ENCODE peak calls at places on chromosome 22, in seven cellular contexts. P is endodermal cell, A is testis, Y is hepatocyte, R is upper lobe of right lung, Q is right atrium auricular region, W is tibial artery. N is an unnamed sample.

GRCh38 chr22:32546935-32547334 is 72.3 kb downstream of the FBXO7 start:
- DNase-seq in R (no peak), P (no peak), Q (no peak), A (no peak), Y (no peak), W (no peak), N (no peak)

GRCh38 chr22:40334060-40334459 is 12.2 kb upstream of the ADSL start:
- DNase-seq in Q (no peak), W (no peak), R (no peak), P (no peak), A (no peak), Y (no peak), N (no peak)

GRCh38 chr22:46982635-46983034 is 220.2 kb downstream of the TBC1D22A start:
- DNase-seq in R (no peak), Y (no peak), W (no peak), A (no peak), Q (no peak), P (no peak), N (no peak)

GRCh38 chr22:40509401-40510134 is 127.0 kb downstream of the MRTFA start:
- DNase-seq in Y (peak), R (no peak), W (peak), P (no peak), A (peak), Q (no peak), N (no peak)

GRCh38 chr22:37459211-37459610 is 27.0 kb downstream of the MFNG start:
- DNase-seq in R (no peak), Y (no peak), A (no peak), W (no peak), Q (no peak), P (no peak), N (no peak)

GRCh38 chr22:37661160-37661924 is 2.8 kb downstream of the PDXP start:
- DNase-seq in A (peak), W (no peak), Y (peak), R (no peak), Q (no peak), P (peak), N (no peak)

GRCh38 chr22:34587357-34588356 is 478.3 kb upstream of the ISX start:
- DNase-seq in A (no peak), R (no peak), Y (peak), P (no peak), W (no peak), Q (no peak), N (no peak)

GRCh38 chr22:26464312-26464711 is 19.3 kb downstream of the HPS4 start:
- DNase-seq in Y (no peak), A (peak), Q (no peak), W (peak), P (no peak), R (no peak), N (no peak)

GRCh38 chr22:27853404-27853803 is 51.8 kb upstream of the MN1 start:
- DNase-seq in P (no peak), R (no peak), W (no peak), Q (no peak), Y (no peak), A (no peak), N (no peak)

GRCh38 chr22:26546282-26546681 is 34.0 kb upstream of the TFIP11 start:
- DNase-seq in P (no peak), A (no peak), R (no peak), Q (no peak), Y (no peak), W (no peak), N (no peak)

GRCh38 chr22:20022231-20023069 is 1.5 kb downstream of the TANGO2 start:
- DNase-seq in P (no peak), Y (no peak), W (no peak), R (no peak), A (no peak), Q (no peak), N (no peak)

GRCh38 chr22:37711490-37711889 is 14.6 kb downstream of the TRIOBP start:
- DNase-seq in Y (no peak), R (no peak), A (no peak), W (no peak), P (no peak), Q (no peak), N (no peak)

GRCh38 chr22:50622723-50623327 is 5.1 kb downstream of the ARSA start:
- DNase-seq in R (no peak), Q (no peak), P (peak), Y (no peak), W (no peak), A (no peak), N (no peak)

GRCh38 chr22:29199702-29200400 is 5.8 kb upstream of the EMID1 start:
- DNase-seq in A (no peak), P (no peak), Y (no peak), R (no peak), W (peak), Q (no peak), N (no peak)

GRCh38 chr22:23054531-23055257 is 15.6 kb upstream of the GNAZ start:
- DNase-seq in Y (peak), R (peak), W (peak), A (peak), P (peak), Q (peak), N (no peak)

GRCh38 chr22:20226760-20227350 is 41.3 kb downstream of the RTN4R start:
- DNase-seq in R (no peak), A (no peak), Q (no peak), Y (no peak), P (no peak), W (no peak), N (no peak)

GRCh38 chr22:47396515-47396914 is 634.1 kb downstream of the TBC1D22A start:
- DNase-seq in W (peak), A (no peak), Y (no peak), Q (no peak), R (peak), P (no peak), N (no peak)

GRCh38 chr22:50537765-50538164 is 7.9 kb upstream of the KLHDC7B start:
- DNase-seq in A (no peak), Y (no peak), W (no peak), P (no peak), R (no peak), Q (no peak), N (no peak)

GRCh38 chr22:21741790-21742189 is 6.2 kb upstream of the YPEL1 start:
- DNase-seq in R (no peak), Y (no peak), W (no peak), P (no peak), A (no peak), Q (no peak), N (no peak)

GRCh38 chr22:29768052-29768680 is 997 bp downstream of the UQCR10 start:
- DNase-seq in P (no peak), W (no peak), Y (no peak), A (no peak), Q (no peak), R (no peak), N (no peak)

GRCh38 chr22:22422629-22423112 is 85.9 kb downstream of the ZNF280B start:
- DNase-seq in R (peak), P (peak), A (peak), W (no peak), Q (peak), Y (peak), N (peak)

GRCh38 chr22:27195104-27195503 is 537.7 kb downstream of the MIAT start:
- DNase-seq in A (peak), Q (no peak), P (no peak), R (no peak), W (no peak), Y (no peak), N (no peak)

DNA sequence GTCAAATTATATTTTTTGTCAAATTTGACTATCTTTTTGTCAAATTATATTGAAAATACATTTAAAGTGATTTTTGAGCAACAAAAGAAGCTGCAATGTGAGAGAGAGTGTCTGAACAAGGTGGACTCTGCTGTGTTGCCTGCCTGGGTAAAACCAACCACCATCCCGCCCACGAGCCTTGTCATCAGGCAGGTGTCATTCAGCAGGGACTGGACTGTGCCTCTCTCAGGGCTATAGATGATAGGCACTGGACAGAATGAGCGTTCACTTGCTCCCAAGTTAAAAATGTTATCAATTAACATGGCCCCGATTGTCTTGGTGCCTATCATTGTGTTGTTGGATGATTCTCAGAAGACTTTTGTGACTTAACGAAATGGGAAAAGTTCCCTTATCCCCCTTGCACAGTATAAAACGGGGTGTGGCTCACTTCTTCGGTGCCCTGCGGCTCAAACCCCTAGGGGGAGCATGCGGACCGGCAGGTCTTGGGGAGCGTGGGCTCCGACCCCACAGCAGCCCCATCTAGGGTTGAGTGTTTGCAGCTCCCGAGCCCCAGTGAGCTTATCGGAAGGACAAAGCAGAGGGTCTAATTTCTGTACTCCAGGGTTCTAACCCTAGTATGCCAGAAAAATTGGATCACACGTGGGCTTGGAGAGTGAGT is 1.7 kb downstream of the APOL5 start:
- DNase-seq in A (no peak), R (no peak), P (no peak), Q (no peak), Y (no peak), W (no peak), N (no peak)
- TF ChIP-seq CTCF in A (no peak), R (no peak), P (peak), Q (no peak), Y (no peak), W (no peak), N (no peak)

GRCh38 chr22:39176067-39176621 is 23.7 kb upstream of the CBX7 start:
- DNase-seq in R (peak), Q (no peak), A (peak), Y (peak), W (peak), P (peak), N (no peak)
- H3K27ac ChIP-seq in R (peak), Q (peak), A (peak), Y (peak), W (peak), P (peak), N (no peak)

GRCh38 chr22:39300198-39300830 is 19.1 kb downstream of the RPL3 start:
- DNase-seq in P (peak), W (peak), R (peak), A (peak), Y (no peak), Q (peak), N (no peak)
- TF ChIP-seq CTCF in P (peak), W (no peak), R (no peak), A (no peak), Y (peak), Q (no peak), N (no peak)

DNA sequence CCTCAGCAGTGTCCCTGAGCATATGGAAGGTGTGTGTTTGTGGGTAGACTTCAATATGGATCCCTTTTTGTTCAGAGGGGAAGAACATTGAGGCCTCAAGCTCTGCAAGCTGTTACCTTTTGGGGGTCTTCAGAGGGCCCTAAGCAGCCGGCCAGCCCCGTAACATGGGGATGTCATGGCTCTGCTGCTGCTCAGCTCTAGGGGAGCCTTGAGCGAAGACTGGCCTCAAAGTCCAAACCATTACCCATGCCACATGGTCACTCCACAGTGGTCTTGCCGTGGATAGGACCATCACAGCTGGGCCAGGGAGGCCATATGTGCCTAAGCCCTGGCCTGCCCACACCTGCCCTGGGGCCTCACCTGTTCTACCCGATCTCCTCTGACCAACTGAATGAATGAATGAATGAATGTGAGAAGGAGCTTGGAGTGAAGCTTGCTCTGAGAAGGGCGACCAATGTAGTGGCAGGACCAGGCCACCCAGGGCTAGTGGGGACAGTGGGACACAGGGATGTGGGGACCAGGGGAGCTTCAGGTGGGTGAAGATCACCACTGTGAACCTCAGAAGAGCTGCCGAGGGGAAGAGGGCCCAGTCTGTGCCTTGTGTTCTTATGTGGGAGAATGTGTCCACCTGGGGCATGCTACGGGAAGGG is 754.6 kb downstream of the BRD1 start:
- DNase-seq in W (peak), P (no peak), Y (no peak), R (peak), A (no peak), Q (no peak), N (no peak)
- H3K27ac ChIP-seq in W (no peak), P (no peak), Y (no peak), R (no peak), A (no peak), Q (no peak), N (no peak)

GRCh38 chr22:44256085-44256484 is 56.7 kb downstream of the SHISAL1 start:
- DNase-seq in Y (no peak), W (peak), Q (no peak), R (no peak), A (peak), P (peak), N (no peak)
- TF ChIP-seq CTCF in Y (no peak), W (no peak), Q (no peak), R (no peak), A (no peak), P (no peak), N (no peak)

DNA sequence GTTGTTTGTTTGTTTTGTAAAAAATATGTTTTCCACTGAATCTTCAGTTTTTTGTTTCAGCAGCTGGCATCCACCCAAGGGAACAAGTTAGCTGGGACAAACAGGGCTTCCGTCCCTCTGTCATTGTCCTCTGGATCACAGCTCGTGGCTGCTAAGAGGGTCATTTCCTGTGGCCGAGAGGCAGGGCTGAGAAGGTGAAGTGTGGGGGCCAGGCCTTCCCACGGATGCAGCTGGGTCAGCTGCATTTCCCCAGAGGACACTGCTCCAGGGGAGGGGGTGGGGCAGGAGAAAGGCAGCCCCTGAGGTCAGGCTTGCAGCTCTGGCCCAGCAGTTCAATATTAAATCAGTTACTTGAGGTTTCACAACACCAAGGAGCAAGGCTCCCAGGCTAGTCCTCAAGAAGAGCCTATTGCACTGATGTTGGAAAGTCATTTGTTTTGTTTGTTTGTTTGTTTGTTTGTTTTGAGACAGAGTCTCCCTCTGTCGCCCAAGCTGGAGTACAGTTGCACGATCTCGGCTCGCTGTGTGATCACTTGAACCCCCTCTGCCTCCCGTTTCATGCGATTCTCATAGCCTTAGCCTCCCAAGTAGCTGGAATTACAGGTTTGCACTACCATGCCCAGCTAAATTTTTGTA is 34.4 kb upstream of the SMTN start:
- DNase-seq in R (peak), P (peak), Y (no peak), Q (peak), A (peak), W (peak), N (no peak)
- H3K27ac ChIP-seq in R (peak), P (peak), Y (peak), Q (peak), A (peak), W (peak), N (no peak)

GRCh38 chr22:43946391-43946680 is 8.9 kb upstream of the SAMM50 start:
- DNase-seq in A (no peak), R (no peak), P (no peak), Q (no peak), Y (no peak), W (no peak), N (peak)

GRCh38 chr22:43941449-43941848 is 13.8 kb upstream of the SAMM50 start:
- DNase-seq in A (no peak), W (no peak), P (no peak), Q (no peak), Y (no peak), R (no peak), N (no peak)

GRCh38 chr22:43948836-43949235 is 6.4 kb upstream of the SAMM50 start:
- DNase-seq in Q (no peak), A (no peak), R (no peak), P (no peak), Y (no peak), W (no peak), N (no peak)

GRCh38 chr22:43944670-43945430 is 10.4 kb upstream of the SAMM50 start:
- DNase-seq in R (no peak), W (no peak), P (no peak), Q (no peak), A (no peak), Y (no peak), N (no peak)

GRCh38 chr22:43945632-43946390 is 9.4 kb upstream of the SAMM50 start:
- DNase-seq in W (no peak), Y (peak), R (peak), Q (no peak), P (peak), A (peak), N (peak)
- TF ChIP-seq CTCF in W (no peak), Y (peak), R (peak), Q (peak), P (peak), A (peak), N (peak)

GRCh38 chr22:45775569-45776312 is 104.1 kb downstream of the ATXN10 start:
- DNase-seq in Q (no peak), W (no peak), Y (no peak), A (no peak), R (no peak), P (no peak), N (no peak)

GRCh38 chr22:45777046-45777851 is 105.6 kb downstream of the ATXN10 start:
- DNase-seq in Q (no peak), W (no peak), P (no peak), A (no peak), R (no peak), Y (no peak), N (peak)

GRCh38 chr22:45775062-45775461 is 103.4 kb downstream of the ATXN10 start:
- DNase-seq in R (no peak), W (no peak), Q (no peak), P (no peak), Y (no peak), A (no peak), N (no peak)

GRCh38 chr22:45777852-45778172 is 106.2 kb downstream of the ATXN10 start:
- DNase-seq in W (no peak), R (no peak), P (no peak), Q (no peak), A (no peak), Y (no peak), N (no peak)

DNA sequence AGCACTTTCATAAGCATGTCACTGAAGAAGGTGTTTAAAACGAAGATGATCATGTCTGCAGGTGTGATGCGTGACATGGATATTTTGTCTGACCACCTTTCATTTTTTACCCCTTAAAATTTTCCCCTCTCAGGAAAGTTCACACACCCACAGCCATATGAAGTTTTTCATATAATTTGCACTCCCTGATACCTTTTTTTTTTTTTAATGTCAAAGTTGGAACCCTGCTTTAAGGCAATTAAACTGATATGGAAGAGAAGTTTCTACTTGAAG is 104.6 kb downstream of the ATXN10 start:
- DNase-seq in R (no peak), Y (no peak), P (no peak), W (no peak), Q (no peak), A (no peak), N (no peak)
- H3K27ac ChIP-seq in R (no peak), Y (no peak), P (no peak), W (no peak), Q (no peak), A (no peak), N (no peak)

GRCh38 chr22:17540481-17540880 is 22.8 kb upstream of the SLC25A18 start:
- DNase-seq in R (no peak), Q (no peak), A (no peak), P (peak), W (no peak), Y (no peak), N (no peak)
- TF ChIP-seq CTCF in R (peak), Q (no peak), A (no peak), P (peak), W (no peak), Y (no peak), N (peak)

GRCh38 chr22:24976442-24977218 is 24.1 kb downstream of the KIAA1671 start:
- DNase-seq in Y (no peak), W (no peak), Q (no peak), R (no peak), P (no peak), A (no peak), N (no peak)

GRCh38 chr22:24981066-24981465 is 28.6 kb downstream of the KIAA1671 start:
- DNase-seq in R (no peak), Y (no peak), W (no peak), Q (no peak), P (no peak), A (no peak), N (no peak)

GRCh38 chr22:24977370-24978230 is 25.1 kb downstream of the KIAA1671 start:
- DNase-seq in W (peak), A (peak), R (no peak), Q (peak), P (peak), Y (no peak), N (no peak)

GRCh38 chr22:24975813-24976341 is 23.4 kb downstream of the KIAA1671 start:
- DNase-seq in P (no peak), R (no peak), W (peak), Q (peak), A (peak), Y (no peak), N (no peak)

DNA sequence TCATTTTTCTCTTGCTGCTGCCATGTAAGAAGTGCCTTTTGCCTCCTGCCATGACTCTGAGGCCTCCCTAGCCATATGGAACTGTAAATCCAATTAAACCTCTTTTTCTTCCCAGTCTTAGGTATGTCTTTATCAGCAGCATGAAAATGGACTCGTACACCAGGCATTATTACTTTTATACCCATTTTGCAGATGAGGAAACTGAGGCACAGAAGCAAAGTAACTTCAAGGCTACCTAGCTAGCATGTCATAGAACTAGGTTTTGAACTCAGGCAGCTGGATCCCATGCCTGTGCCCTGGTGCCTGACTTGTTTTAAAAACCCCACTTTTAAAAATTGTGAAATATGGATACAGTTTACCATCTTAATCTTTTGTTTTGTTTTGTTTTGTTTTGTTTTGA is 25.8 kb downstream of the KIAA1671 start:
- DNase-seq in A (no peak), Q (no peak), Y (no peak), P (no peak), R (no peak), W (no peak), N (no peak)
- H3K27ac ChIP-seq in A (peak), Q (peak), Y (peak), P (no peak), R (peak), W (peak), N (no peak)

N was measured in WERI-Rb-1.